ENCODE peak calls at places on chromosomes 7 and 10, in ten cellular contexts. E is fibroblast of lung; A is brain microvascular endothelial cell; I is CD8-positive, alpha-beta T cell; M is A673; F is CD4-positive, alpha-beta T cell; L is hepatocyte; U is dorsolateral prefrontal cortex; Q is psoas muscle; H is H9. R is an unnamed sample.

GRCh38 chr10:101704306-101704705 is 9.3 kb upstream of the FBXW4 start:
- DNase-seq in E (no peak), A (no peak), I (no peak), M (no peak), F (no peak), L (no peak), U (no peak), Q (no peak), H (no peak), R (no peak)

GRCh38 chr10:50585921-50586739 is 37.6 kb downstream of the SGMS1 start:
- DNase-seq in E (peak; percentile 38), A (peak; percentile 75), I (no peak), M (peak; percentile 60), F (no peak), L (peak; percentile 34), U (no peak), Q (no peak), H (no peak), R (no peak)

GRCh38 chr7:97845622-97846203 is 26.5 kb downstream of the ASNS start:
- DNase-seq in E (peak; percentile 5), A (peak; percentile 16), I (no peak), M (peak; percentile 52), F (no peak), L (peak; percentile 35), U (no peak), Q (no peak), H (no peak), R (no peak)

GRCh38 chr7:46123-46829 is 146.1 kb upstream of the FAM20C start:
- DNase-seq in E (no peak), A (no peak), I (no peak), M (no peak), F (no peak), L (no peak), U (no peak), Q (peak; percentile 30), H (no peak), R (no peak)

GRCh38 chr7:83427929-83428328 is 221.0 kb downstream of the SEMA3E start:
- DNase-seq in E (peak; percentile 45), A (no peak), I (no peak), M (peak; percentile 23), F (no peak), L (no peak), U (no peak), Q (no peak), H (no peak), R (no peak)

GRCh38 chr7:149202831-149203231 is 7.5 kb downstream of the ZNF282 start:
- DNase-seq in E (peak; percentile 70), A (no peak), I (no peak), M (no peak), F (no peak), L (peak; percentile 52), U (no peak), Q (peak; percentile 10), H (no peak), R (no peak)

GRCh38 chr7:519974-520458 is 370 bp upstream of the PDGFA start:
- DNase-seq in E (peak; percentile 70), A (no peak), I (no peak), M (peak; percentile 56), F (no peak), L (peak; percentile 83), U (peak; percentile 45), Q (peak; percentile 81), H (peak; percentile 74), R (peak; percentile 89)

GRCh38 chr7:6709808-6710207 is 3.1 kb upstream of the ZNF12 start:
- DNase-seq in E (no peak), A (no peak), I (no peak), M (peak; percentile 28), F (no peak), L (no peak), U (no peak), Q (no peak), H (no peak), R (no peak)

GRCh38 chr7:24869572-24869971 is 110.4 kb downstream of the OSBPL3 start:
- DNase-seq in E (peak; percentile 65), A (no peak), I (no peak), M (no peak), F (no peak), L (no peak), U (no peak), Q (no peak), H (no peak), R (no peak)

GRCh38 chr10:121753726-121754476 is 155.7 kb upstream of the FGFR2 start:
- DNase-seq in E (peak; percentile 87), A (peak; percentile 66), I (no peak), M (peak; percentile 63), F (no peak), L (no peak), U (no peak), Q (no peak), H (no peak), R (no peak)

GRCh38 chr10:571643-572042 is 117.8 kb downstream of the DIP2C start:
- DNase-seq in E (no peak), A (no peak), I (no peak), M (no peak), F (no peak), L (no peak), U (no peak), Q (no peak), H (no peak), R (no peak)

GRCh38 chr10:58661336-58661735 is 148.7 kb downstream of the BICC1 start:
- DNase-seq in E (peak; percentile 83), A (no peak), I (no peak), M (no peak), F (no peak), L (no peak), U (no peak), Q (no peak), H (no peak), R (no peak)

GRCh38 chr7:80830584-80831319 is 88.1 kb downstream of the SEMA3C start:
- DNase-seq in E (peak; percentile 81), A (no peak), I (no peak), M (no peak), F (no peak), L (peak; percentile 14), U (no peak), Q (no peak), H (no peak), R (no peak)

GRCh38 chr7:24152356-24152755 is 131.6 kb upstream of the NPY start:
- DNase-seq in E (no peak), A (no peak), I (no peak), M (peak; percentile 33), F (no peak), L (peak; percentile 47), U (no peak), Q (no peak), H (no peak), R (no peak)

GRCh38 chr10:104127411-104127810 is 5.4 kb downstream of the SFR1 start:
- DNase-seq in E (no peak), A (no peak), I (peak; percentile 7), M (peak; percentile 18), F (no peak), L (no peak), U (no peak), Q (no peak), H (peak; percentile 62), R (no peak)

GRCh38 chr10:77879710-77880109 is 46.8 kb downstream of the DLG5 start:
- DNase-seq in E (no peak), A (no peak), I (no peak), M (no peak), F (no peak), L (no peak), U (no peak), Q (no peak), H (no peak), R (no peak)

GRCh38 chr10:42979181-42979580 is 97.7 kb upstream of the RET start:
- DNase-seq in E (no peak), A (no peak), I (peak; percentile 3), M (no peak), F (no peak), L (no peak), U (no peak), Q (no peak), H (no peak), R (no peak)

GRCh38 chr7:84113906-84114875 is 80.4 kb downstream of the SEMA3A start:
- DNase-seq in E (peak; percentile 43), A (peak; percentile 27), I (no peak), M (peak; percentile 72), F (no peak), L (no peak), U (no peak), Q (no peak), H (no peak), R (no peak)

GRCh38 chr10:71038234-71038633 is 149.9 kb upstream of the PCBD1 start:
- DNase-seq in E (no peak), A (no peak), I (no peak), M (no peak), F (no peak), L (no peak), U (no peak), Q (no peak), H (no peak), R (no peak)
- H3K27ac ChIP-seq in E (no peak overlapping the region), A (no peak overlapping the region), I (no peak overlapping the region), M (no peak overlapping the region), F (no peak overlapping the region), L (no peak overlapping the region), U (no peak overlapping the region), Q (no peak overlapping the region), H (no peak overlapping the region), R (no peak overlapping the region)

DNA sequence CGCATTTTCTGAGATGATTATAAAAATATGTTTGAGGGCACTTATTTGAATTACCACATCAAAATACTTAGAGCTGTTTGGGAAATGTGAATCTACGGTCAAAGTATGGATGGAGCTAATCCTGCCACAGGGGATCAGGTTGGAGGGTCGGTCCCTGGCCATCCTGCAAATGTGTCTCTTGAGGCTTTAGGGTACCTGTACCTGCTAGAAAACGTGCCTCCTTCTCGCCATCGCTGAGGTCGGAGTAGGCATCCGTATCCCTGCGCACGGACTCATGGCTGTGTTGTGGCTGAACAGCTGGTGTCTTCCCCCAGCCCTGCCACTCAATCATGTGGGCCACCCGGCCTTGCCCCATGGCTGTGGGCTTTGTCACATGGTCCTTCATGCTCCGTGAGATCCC is 3.9 kb downstream of the FAM131B start:
- DNase-seq in E (no peak), A (no peak), I (no peak), M (no peak), F (no peak), L (no peak), U (no peak), Q (no peak), H (no peak), R (no peak)
- H3K27me3 ChIP-seq in E (peaks cover 20% of the 10 kb centered on the region), A (peaks cover 17% of the 10 kb centered on the region), I (no peaks in the 10 kb centered on the region), M (peaks cover 35% of the 10 kb centered on the region), F (peaks cover 9% of the 10 kb centered on the region), L (peaks cover 44% of the 10 kb centered on the region), U (no peaks in the 10 kb centered on the region), Q (no peaks in the 10 kb centered on the region), H (peaks cover 4% of the 10 kb centered on the region), R (no peaks in the 10 kb centered on the region)

DNA sequence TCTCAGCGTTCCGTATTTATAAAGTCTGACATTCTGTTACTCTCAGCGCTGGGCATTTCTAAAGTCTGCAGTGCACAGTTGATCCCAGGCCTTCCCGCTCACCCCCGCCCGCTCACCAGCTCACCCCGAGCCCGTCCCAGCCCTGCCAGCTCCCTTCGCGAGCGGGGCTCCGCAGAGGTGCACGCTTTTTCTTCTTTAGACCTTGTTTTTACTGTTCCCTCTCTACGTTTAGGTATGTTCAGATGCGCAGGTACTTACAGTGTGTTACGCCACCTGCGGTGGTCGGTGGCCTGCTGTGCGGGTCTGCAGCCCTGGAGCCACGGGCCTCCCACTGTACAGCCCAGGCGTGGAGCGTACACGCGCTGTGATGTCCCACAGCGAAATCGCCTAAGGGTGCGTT is 28.8 kb downstream of the NKX6-2 start:
- DNase-seq in E (no peak), A (no peak), I (no peak), M (no peak), F (no peak), L (no peak), U (no peak), Q (no peak), H (no peak), R (no peak)
- H3K27ac ChIP-seq in E (no peak overlapping the region), A (no peak overlapping the region), I (no peak overlapping the region), M (no peak overlapping the region), F (no peak overlapping the region), L (no peak overlapping the region), U (no peak overlapping the region), Q (no peak overlapping the region), H (no peak overlapping the region), R (no peak overlapping the region)

GRCh38 chr7:31767686-31768358 is 80.8 kb downstream of the PPP1R17 start:
- DNase-seq in E (no peak), A (no peak), I (no peak), M (no peak), F (no peak), L (no peak), U (no peak), Q (no peak), H (peak; percentile 72), R (no peak)
- H3K27me3 ChIP-seq in E (no peaks in the 10 kb centered on the region), A (no peaks in the 10 kb centered on the region), I (no peaks in the 10 kb centered on the region), M (peaks cover 38% of the 10 kb centered on the region), F (no peaks in the 10 kb centered on the region), L (peaks cover 6% of the 10 kb centered on the region), U (no peaks in the 10 kb centered on the region), Q (no peaks in the 10 kb centered on the region), H (peaks cover 81% of the 10 kb centered on the region), R (no peaks in the 10 kb centered on the region)

R was measured in right cardiac atrium.